ENCODE peak calls at places on chromosomes 7 and 10, in four cellular contexts. V, A, F and B are unnamed samples.

GRCh38 chr10:100562806-100563293 is 27.1 kb downstream of the HIF1AN start:
- DNase-seq in V (peak), A (no peak), F (peak), B (peak)

GRCh38 chr10:31426425-31426824 is 107.4 kb downstream of the ZEB1 start:
- DNase-seq in V (no peak), A (no peak), F (no peak), B (no peak)

GRCh38 chr10:28327494-28327886 is 24.6 kb upstream of the MPP7 start:
- DNase-seq in V (no peak), A (no peak), F (no peak), B (no peak)

GRCh38 chr7:15609287-15609686 is 47.5 kb upstream of the AGMO start:
- DNase-seq in V (no peak), A (no peak), F (no peak), B (no peak)

GRCh38 chr10:24882047-24882698 is 70.2 kb downstream of the PRTFDC1 start:
- DNase-seq in V (no peak), A (peak), F (no peak), B (peak)

GRCh38 chr10:132836832-132837540 is 51.0 kb upstream of the NKX6-2 start:
- DNase-seq in V (no peak), A (peak), F (peak), B (peak)

GRCh38 chr10:43211030-43211429 is 55.8 kb downstream of the RASGEF1A start:
- DNase-seq in V (peak), A (no peak), F (no peak), B (peak)

GRCh38 chr10:114376523-114376922 is 27.8 kb downstream of the AFAP1L2 start:
- DNase-seq in V (no peak), A (no peak), F (no peak), B (no peak)

GRCh38 chr10:47383254-47384147 is 592 bp downstream of the ZNF488 start:
- DNase-seq in V (no peak), A (no peak), F (peak), B (no peak)

GRCh38 chr7:92720604-92721350 is 115.6 kb downstream of the CDK6 start:
- DNase-seq in V (no peak), A (no peak), F (no peak), B (no peak)

GRCh38 chr7:98562336-98563182 is 54.5 kb upstream of the NPTX2 start:
- DNase-seq in V (no peak), A (no peak), F (no peak), B (no peak)

GRCh38 chr7:127809285-127809702 is 157.3 kb downstream of the SND1 start:
- DNase-seq in V (no peak), A (no peak), F (no peak), B (no peak)

GRCh38 chr10:64535131-64535867 is 1014.1 kb downstream of the REEP3 start:
- DNase-seq in V (no peak), A (no peak), F (peak), B (no peak)

GRCh38 chr10:72322280-72323058 is 32.2 kb downstream of the DNAJB12 start:
- DNase-seq in V (no peak), A (peak), F (no peak), B (peak)

GRCh38 chr7:29469984-29470557 is 93.6 kb upstream of the PRR15 start:
- DNase-seq in V (no peak), A (no peak), F (no peak), B (no peak)

GRCh38 chr7:129643545-129644170 is 32.1 kb downstream of the NRF1 start:
- DNase-seq in V (no peak), A (no peak), F (no peak), B (no peak)

GRCh38 chr7:159015081-159015893 is 129.4 kb downstream of the VIPR2 start:
- DNase-seq in V (peak), A (no peak), F (peak), B (no peak)

GRCh38 chr10:62153191-62153590 is 115.5 kb downstream of the RTKN2 start:
- DNase-seq in V (no peak), A (no peak), F (no peak), B (no peak)

GRCh38 chr7:97871659-97872024 is 566 bp downstream of the ASNS start:
- DNase-seq in V (peak), A (peak), F (no peak), B (no peak)

GRCh38 chr7:22920664-22921063 is 93.3 kb downstream of the HYCC1 start:
- DNase-seq in V (no peak), A (no peak), F (no peak), B (no peak)

GRCh38 chr10:124459395-124459794 is 2.2 kb upstream of the LHPP start:
- DNase-seq in V (no peak), A (no peak), F (no peak), B (no peak)

GRCh38 chr7:98737176-98737575 is 120.1 kb downstream of the NPTX2 start:
- DNase-seq in V (no peak), A (no peak), F (no peak), B (no peak)

GRCh38 chr10:73857446-73857845 is 16.9 kb downstream of the CAMK2G start:
- DNase-seq in V (no peak), A (no peak), F (no peak), B (peak)

GRCh38 chr10:48473704-48474103 is 131.2 kb downstream of the ARHGAP22 start:
- DNase-seq in V (peak), A (no peak), F (no peak), B (no peak)

GRCh38 chr10:68305889-68306288 is 26.0 kb upstream of the HNRNPH3 start:
- DNase-seq in V (no peak), A (no peak), F (no peak), B (no peak)

GRCh38 chr7:1220958-1221745 is 11.5 kb upstream of the UNCX start:
- DNase-seq in V (no peak), A (no peak), F (no peak), B (no peak)

GRCh38 chr7:1850111-1850975 is 180.3 kb downstream of the ELFN1 start:
- DNase-seq in V (no peak), A (no peak), F (no peak), B (no peak)

GRCh38 chr7:105743351-105743812 is 133.0 kb downstream of the ATXN7L1 start:
- DNase-seq in V (no peak), A (no peak), F (no peak), B (no peak)

GRCh38 chr10:87674963-87675362 is 15.3 kb downstream of the PAPSS2 start:
- DNase-seq in V (no peak), A (no peak), F (no peak), B (no peak)

GRCh38 chr10:99756158-99756557 is 24.1 kb downstream of the CUTC start:
- DNase-seq in V (no peak), A (no peak), F (no peak), B (no peak)

GRCh38 chr7:14218338-14218737 is 228.9 kb upstream of the ETV1 start:
- DNase-seq in V (no peak), A (no peak), F (no peak), B (no peak)

GRCh38 chr7:96695581-96695980 is 14.1 kb downstream of the SEM1 start:
- DNase-seq in V (no peak), A (no peak), F (no peak), B (no peak)

GRCh38 chr10:101136007-101136707 is 5.1 kb downstream of the TLX1 start:
- DNase-seq in V (no peak), A (no peak), F (no peak), B (no peak)

GRCh38 chr7:38280000-38280399 is 6.6 kb upstream of the TARP start:
- DNase-seq in V (no peak), A (no peak), F (no peak), B (no peak)